ENCODE peak calls at places on chromosome X, in four cellular contexts. One of them, this sample, is unnamed. For H3K27me3, the result is how much of the 10 kb centered on the place peaks cover.

GRCh38 chrX:43655151-43655676 is 885 bp upstream of the MAOA start:
- DNase-seq in breast epithelium: peak
- DNase-seq in aorta: peak
- DNase-seq in CD8-positive, alpha-beta T cell: peak
- DNase-seq in this sample: no peak

GRCh38 chrX:136768469-136769084 is 12.2 kb downstream of the ARHGEF6 start:
- DNase-seq in aorta: peak
- DNase-seq in CD8-positive, alpha-beta T cell: no peak
- DNase-seq in breast epithelium: no peak
- DNase-seq in this sample: peak

GRCh38 chrX:75132672-75133071 is 23.4 kb downstream of the ABCB7 start:
- DNase-seq in breast epithelium: no peak
- DNase-seq in aorta: no peak
- DNase-seq in CD8-positive, alpha-beta T cell: no peak
- DNase-seq in this sample: no peak

GRCh38 chrX:155997436-155997835 is at the start of gene IL9R:
- DNase-seq in CD8-positive, alpha-beta T cell: peak
- DNase-seq in aorta: no peak
- DNase-seq in breast epithelium: no peak
- DNase-seq in this sample: no peak

GRCh38 chrX:39808471-39808917 is 289.3 kb downstream of the BCOR start:
- DNase-seq in aorta: peak
- DNase-seq in CD8-positive, alpha-beta T cell: no peak
- DNase-seq in breast epithelium: peak
- DNase-seq in this sample: no peak

GRCh38 chrX:154815274-154815818 is 10.1 kb upstream of the MPP1 start:
- DNase-seq in breast epithelium: no peak
- DNase-seq in aorta: no peak
- DNase-seq in CD8-positive, alpha-beta T cell: no peak
- DNase-seq in this sample: no peak

GRCh38 chrX:108541286-108541685 is 101.6 kb downstream of the COL4A5 start:
- DNase-seq in aorta: no peak
- DNase-seq in CD8-positive, alpha-beta T cell: no peak
- DNase-seq in breast epithelium: no peak
- DNase-seq in this sample: no peak

GRCh38 chrX:150486011-150486410 is 82.4 kb upstream of the MTM1 start:
- DNase-seq in breast epithelium: peak
- DNase-seq in CD8-positive, alpha-beta T cell: peak
- DNase-seq in aorta: no peak
- DNase-seq in this sample: peak

GRCh38 chrX:20046864-20047263 is 56.0 kb upstream of the BCLAF3 start:
- DNase-seq in breast epithelium: peak
- DNase-seq in CD8-positive, alpha-beta T cell: no peak
- DNase-seq in aorta: no peak
- DNase-seq in this sample: no peak

GRCh38 chrX:76957485-76957884 is 489.7 kb upstream of the FGF16 start:
- DNase-seq in CD8-positive, alpha-beta T cell: no peak
- DNase-seq in breast epithelium: no peak
- DNase-seq in aorta: no peak
- DNase-seq in this sample: no peak

GRCh38 chrX:110395877-110396276 is 37.2 kb downstream of the RTL9 start:
- DNase-seq in breast epithelium: no peak
- DNase-seq in aorta: no peak
- DNase-seq in CD8-positive, alpha-beta T cell: no peak
- DNase-seq in this sample: no peak

GRCh38 chrX:110396777-110397176 is 38.1 kb downstream of the RTL9 start:
- DNase-seq in breast epithelium: no peak
- DNase-seq in aorta: no peak
- DNase-seq in CD8-positive, alpha-beta T cell: no peak
- DNase-seq in this sample: peak

GRCh38 chrX:110399497-110399896 is 40.8 kb downstream of the RTL9 start:
- DNase-seq in aorta: no peak
- DNase-seq in breast epithelium: no peak
- DNase-seq in CD8-positive, alpha-beta T cell: no peak
- DNase-seq in this sample: no peak

GRCh38 chrX:110397353-110397752 is 38.7 kb downstream of the RTL9 start:
- DNase-seq in aorta: no peak
- DNase-seq in breast epithelium: no peak
- DNase-seq in CD8-positive, alpha-beta T cell: no peak
- DNase-seq in this sample: peak

GRCh38 chrX:110397904-110398303 is 39.3 kb downstream of the RTL9 start:
- DNase-seq in CD8-positive, alpha-beta T cell: no peak
- DNase-seq in breast epithelium: peak
- DNase-seq in aorta: no peak
- DNase-seq in this sample: no peak
- H3K27me3 ChIP-seq in CD8-positive, alpha-beta T cell: under half
- H3K27me3 ChIP-seq in breast epithelium: half or more
- H3K27me3 ChIP-seq in aorta: under half
- H3K27me3 ChIP-seq in this sample: under half

GRCh38 chrX:134803060-134803459 is 144.8 kb upstream of the PLAC1 start:
- DNase-seq in breast epithelium: no peak
- DNase-seq in CD8-positive, alpha-beta T cell: no peak
- DNase-seq in aorta: no peak
- DNase-seq in this sample: no peak

GRCh38 chrX:134806707-134807038 is 148.4 kb upstream of the PLAC1 start:
- DNase-seq in breast epithelium: no peak
- DNase-seq in aorta: no peak
- DNase-seq in CD8-positive, alpha-beta T cell: no peak
- DNase-seq in this sample: no peak

GRCh38 chrX:134801267-134801666 is 143.0 kb upstream of the PLAC1 start:
- DNase-seq in CD8-positive, alpha-beta T cell: no peak
- DNase-seq in breast epithelium: no peak
- DNase-seq in aorta: no peak
- DNase-seq in this sample: no peak

GRCh38 chrX:134804779-134805178 is 146.5 kb upstream of the PLAC1 start:
- DNase-seq in breast epithelium: no peak
- DNase-seq in CD8-positive, alpha-beta T cell: no peak
- DNase-seq in aorta: no peak
- DNase-seq in this sample: no peak

GRCh38 chrX:134803551-134804183 is 145.4 kb upstream of the PLAC1 start:
- DNase-seq in aorta: no peak
- DNase-seq in CD8-positive, alpha-beta T cell: no peak
- DNase-seq in breast epithelium: no peak
- DNase-seq in this sample: no peak
- H3K4me3 ChIP-seq in aorta: no peak
- H3K4me3 ChIP-seq in CD8-positive, alpha-beta T cell: no peak
- H3K4me3 ChIP-seq in breast epithelium: no peak
- H3K4me3 ChIP-seq in this sample: no peak

DNA sequence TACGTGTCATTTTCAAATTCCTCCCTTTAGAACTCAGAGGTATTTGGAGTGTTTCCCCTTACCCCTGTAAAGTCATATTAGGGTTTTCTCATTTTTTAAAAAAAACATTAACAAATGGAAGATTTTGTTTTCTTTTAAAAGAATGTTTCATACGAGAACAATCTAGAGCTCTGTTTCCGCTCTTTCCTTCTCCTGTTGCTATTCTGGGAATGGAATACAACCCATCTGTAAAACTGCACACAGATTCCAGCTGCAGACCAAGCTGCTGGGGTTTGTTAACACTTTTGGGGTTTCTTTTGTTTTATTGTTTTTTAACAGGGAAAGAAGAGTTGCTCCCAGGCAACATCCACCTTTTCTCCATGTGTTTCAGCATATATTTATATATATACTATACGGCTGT is 61.3 kb downstream of the HCCS start:
- DNase-seq in aorta: no peak
- DNase-seq in CD8-positive, alpha-beta T cell: no peak
- DNase-seq in breast epithelium: no peak
- DNase-seq in this sample: no peak
- H3K27me3 ChIP-seq in aorta: under half
- H3K27me3 ChIP-seq in CD8-positive, alpha-beta T cell: under half
- H3K27me3 ChIP-seq in breast epithelium: under half
- H3K27me3 ChIP-seq in this sample: under half

GRCh38 chrX:45344597-45344996 is 143.9 kb upstream of the DIPK2B start:
- DNase-seq in breast epithelium: no peak
- DNase-seq in aorta: no peak
- DNase-seq in CD8-positive, alpha-beta T cell: no peak
- DNase-seq in this sample: no peak
- H3K4me3 ChIP-seq in breast epithelium: no peak
- H3K4me3 ChIP-seq in aorta: no peak
- H3K4me3 ChIP-seq in CD8-positive, alpha-beta T cell: no peak
- H3K4me3 ChIP-seq in this sample: no peak

GRCh38 chrX:100410083-100410590 is at the start of gene PCDH19:
- DNase-seq in aorta: peak
- DNase-seq in breast epithelium: no peak
- DNase-seq in CD8-positive, alpha-beta T cell: no peak
- DNase-seq in this sample: no peak

GRCh38 chrX:100410901-100411801 is 1.1 kb upstream of the PCDH19 start:
- DNase-seq in CD8-positive, alpha-beta T cell: no peak
- DNase-seq in aorta: peak
- DNase-seq in breast epithelium: no peak
- DNase-seq in this sample: no peak

GRCh38 chrX:100411802-100412333 is 1.8 kb upstream of the PCDH19 start:
- DNase-seq in aorta: no peak
- DNase-seq in CD8-positive, alpha-beta T cell: no peak
- DNase-seq in breast epithelium: no peak
- DNase-seq in this sample: no peak

GRCh38 chrX:100409316-100410082 is 574 bp downstream of the PCDH19 start:
- DNase-seq in CD8-positive, alpha-beta T cell: no peak
- DNase-seq in aorta: peak
- DNase-seq in breast epithelium: no peak
- DNase-seq in this sample: no peak

DNA sequence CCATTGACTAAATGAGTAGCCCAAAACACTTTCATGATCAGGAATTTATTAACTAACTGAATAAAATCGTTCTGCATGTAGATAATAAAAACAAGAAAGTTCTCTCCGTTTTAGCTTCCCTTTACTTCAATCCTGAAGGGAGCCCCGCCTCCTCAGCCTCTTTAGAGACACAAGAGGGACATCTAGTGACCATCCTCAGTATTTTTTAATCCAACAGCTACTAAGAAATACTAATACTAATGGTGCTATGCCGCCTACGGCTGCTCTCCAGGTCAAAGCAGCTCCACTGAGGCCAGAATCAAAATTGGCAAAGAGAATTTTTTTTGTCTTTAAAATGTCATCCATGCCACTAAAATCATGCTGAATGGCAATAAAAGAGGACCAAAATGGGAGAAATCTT is 3.2 kb upstream of the PCDH19 start:
- DNase-seq in breast epithelium: no peak
- DNase-seq in CD8-positive, alpha-beta T cell: no peak
- DNase-seq in aorta: no peak
- DNase-seq in this sample: no peak
- H3K27me3 ChIP-seq in breast epithelium: half or more
- H3K27me3 ChIP-seq in CD8-positive, alpha-beta T cell: under half
- H3K27me3 ChIP-seq in aorta: under half
- H3K27me3 ChIP-seq in this sample: under half

This sample was measured in gastrocnemius medialis.